ENCODE peak calls at places on chromosome 15, in six cellular contexts. V is SK-N-SH, L is HepG2, M is HCT116, G is K562, N is H1. F is an unnamed sample.

GRCh38 chr15:70299931-70300858 is 202.5 kb upstream of the TLE3 start:
- DNase-seq in V (no peak), L (no peak), M (no peak), G (no peak), N (no peak), F (no peak)

GRCh38 chr15:32887090-32887489 is 169.3 kb downstream of the GREM1 start:
- DNase-seq in V (no peak), L (no peak), M (no peak), G (no peak), N (no peak), F (no peak)

GRCh38 chr15:56794150-56794922 is 61.0 kb upstream of the ZNF280D start:
- DNase-seq in V (no peak), L (no peak), M (no peak), G (no peak), N (no peak), F (no peak)

GRCh38 chr15:21261965-21262850 is 178.1 kb downstream of the POTEB3 start:
- DNase-seq in V (peak; percentile 9), L (no peak), M (no peak), G (no peak), N (no peak), F (no peak)

GRCh38 chr15:32034106-32034505 is 3.8 kb downstream of the CHRNA7 start:
- DNase-seq in V (no peak), L (no peak), M (no peak), G (no peak), N (no peak), F (no peak)

GRCh38 chr15:40069178-40070165 is 30.5 kb upstream of the SRP14 start:
- DNase-seq in V (peak; percentile 98), L (peak; percentile 76), M (peak; percentile 73), G (no peak), N (no peak), F (peak; percentile 97)

GRCh38 chr15:58479941-58480340 is 48.1 kb downstream of the LIPC start:
- DNase-seq in V (no peak), L (no peak), M (no peak), G (no peak), N (no peak), F (no peak)

GRCh38 chr15:49530106-49530505 is 90.5 kb downstream of the FAM227B start:
- DNase-seq in V (no peak), L (peak; percentile 3), M (no peak), G (no peak), N (no peak), F (no peak)

GRCh38 chr15:90716317-90716975 is 700 bp upstream of the BLM start:
- DNase-seq in V (no peak), L (no peak), M (no peak), G (peak; percentile 25), N (no peak), F (no peak)

GRCh38 chr15:28986108-28986507 is 100.3 kb downstream of the APBA2 start:
- DNase-seq in V (no peak), L (no peak), M (no peak), G (no peak), N (no peak), F (no peak)

GRCh38 chr15:52329150-52329549 is 33.5 kb upstream of the MYO5C start:
- DNase-seq in V (no peak), L (no peak), M (no peak), G (no peak), N (no peak), F (no peak)

GRCh38 chr15:34782901-34783300 is 12.4 kb downstream of the ACTC1 start:
- DNase-seq in V (no peak), L (no peak), M (no peak), G (no peak), N (no peak), F (no peak)

GRCh38 chr15:31296304-31297220 is 30.1 kb upstream of the KLF13 start:
- DNase-seq in V (peak; percentile 12), L (peak; percentile 97), M (no peak), G (no peak), N (no peak), F (peak; percentile 77)

GRCh38 chr15:90106522-90107117 is 4.4 kb upstream of the IDH2 start:
- DNase-seq in V (peak; percentile 71), L (no peak), M (no peak), G (peak; percentile 39), N (no peak), F (peak; percentile 91)

GRCh38 chr15:41932511-41932910 is 38.7 kb upstream of the SPTBN5 start:
- DNase-seq in V (no peak), L (no peak), M (no peak), G (no peak), N (no peak), F (no peak)

GRCh38 chr15:69548367-69548766 is 95.7 kb downstream of the RPLP1 start:
- DNase-seq in V (no peak), L (no peak), M (no peak), G (no peak), N (no peak), F (no peak)

GRCh38 chr15:99536422-99537033 is 29.3 kb upstream of the MEF2A start:
- DNase-seq in V (no peak), L (no peak), M (peak; percentile 76), G (no peak), N (no peak), F (peak; percentile 21)

GRCh38 chr15:70227122-70227521 is 129.4 kb upstream of the TLE3 start:
- DNase-seq in V (no peak), L (no peak), M (no peak), G (no peak), N (no peak), F (no peak)

GRCh38 chr15:40266828-40267304 is 16.0 kb downstream of the ANKRD63 start:
- DNase-seq in V (no peak), L (peak; percentile 21), M (peak; percentile 71), G (peak; percentile 86), N (no peak), F (no peak)

GRCh38 chr15:67341539-67341938 is 87.0 kb downstream of the IQCH start:
- DNase-seq in V (no peak), L (no peak), M (no peak), G (no peak), N (no peak), F (no peak)

GRCh38 chr15:101123222-101123910 is 128.5 kb downstream of the CHSY1 start:
- DNase-seq in V (no peak), L (no peak), M (no peak), G (no peak), N (no peak), F (no peak)

GRCh38 chr15:85312925-85313324 is 67.5 kb upstream of the AKAP13 start:
- DNase-seq in V (no peak), L (peak; percentile 41), M (no peak), G (no peak), N (no peak), F (no peak)

GRCh38 chr15:26974120-26974780 is 3.3 kb downstream of the GABRG3 start:
- DNase-seq in V (peak; percentile 50), L (peak; percentile 13), M (no peak), G (peak; percentile 39), N (no peak), F (peak; percentile 75)

GRCh38 chr15:89521605-89522004 is 25.2 kb upstream of the RHCG start:
- DNase-seq in V (no peak), L (no peak), M (no peak), G (no peak), N (no peak), F (no peak)

GRCh38 chr15:38257676-38258075 is 5.0 kb downstream of the SPRED1 start:
- DNase-seq in V (no peak), L (no peak), M (no peak), G (peak; percentile 19), N (no peak), F (no peak)

GRCh38 chr15:80779658-80780415 is 667 bp downstream of the CEMIP start:
- DNase-seq in V (peak; percentile 74), L (peak; percentile 25), M (no peak), G (no peak), N (peak; percentile 10), F (peak; percentile 45)

GRCh38 chr15:75237316-75237982 is 20.7 kb upstream of the GOLGA6C start:
- DNase-seq in V (no peak), L (no peak), M (no peak), G (no peak), N (no peak), F (no peak)
- TF ChIP-seq JUND in V (no peak), L (no peak), M (no peak), G (no peak), N (no peak), F (no peak)

GRCh38 chr15:60720084-60720483 is 241.1 kb upstream of the ICE2 start:
- DNase-seq in V (no peak), L (no peak), M (no peak), G (no peak), N (no peak), F (no peak)
- TF ChIP-seq JUND in V (no peak), L (no peak), M (no peak), G (no peak), N (no peak), F (no peak)

DNA sequence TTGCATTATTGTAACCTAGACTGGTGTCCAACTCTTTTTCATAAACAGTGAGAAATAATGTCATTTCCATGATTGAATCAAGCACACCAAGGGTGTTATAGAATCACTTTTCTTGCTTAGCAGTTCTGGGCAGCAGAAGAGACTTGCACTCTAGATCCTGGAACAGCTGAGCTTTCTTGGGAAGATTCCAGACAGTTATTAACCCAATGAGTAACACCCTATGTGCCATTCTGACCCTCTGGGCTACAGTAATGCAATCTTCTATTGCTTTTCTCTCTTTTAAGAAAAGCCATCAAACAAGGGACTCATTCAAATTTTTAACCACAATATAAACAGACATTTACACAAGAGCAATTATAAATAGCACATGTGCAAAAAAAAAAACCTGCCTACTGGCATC is 39.3 kb upstream of the USP3 start:
- DNase-seq in V (no peak), L (no peak), M (no peak), G (no peak), N (no peak), F (no peak)
- TF ChIP-seq JUND in V (no peak), L (no peak), M (no peak), G (no peak), N (no peak), F (no peak)

DNA sequence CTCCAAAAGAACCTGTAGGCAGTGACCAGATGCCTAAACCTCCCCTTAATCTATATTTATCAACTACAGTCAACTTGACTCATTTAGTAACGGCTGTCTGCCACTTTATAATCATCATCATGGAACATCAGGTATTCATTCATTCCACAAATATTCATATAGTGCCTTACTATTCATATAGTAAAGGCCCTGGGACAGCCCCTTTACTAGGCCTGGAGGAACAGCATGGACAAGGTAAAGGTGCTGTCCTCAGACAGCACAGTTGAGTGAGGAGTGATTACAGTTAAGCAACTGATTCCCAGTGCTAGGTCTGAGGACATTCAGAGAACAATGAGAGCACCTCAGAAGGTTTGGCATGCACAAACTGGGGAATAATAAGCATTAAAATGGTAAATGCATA is 346.5 kb upstream of the RORA start:
- DNase-seq in V (no peak), L (no peak), M (no peak), G (no peak), N (no peak), F (no peak)
- TF ChIP-seq JUND in V (no peak), L (no peak), M (no peak), G (no peak), N (no peak), F (no peak)